ENCODE peak calls at places on chromosomes 13 and 19, in five cellular contexts. O is left ventricle myocardium inferior, S is uterus, I is AG04450, Z is psoas muscle. G is an unnamed sample.

GRCh38 chr13:50378513-50378970 is 363.3 kb downstream of the KCNRG start:
- DNase-seq in Z (no peak), I (no peak), S (no peak), O (no peak), G (no peak)

GRCh38 chr13:45393941-45394570 is 24.1 kb downstream of the SLC25A30 start:
- DNase-seq in Z (no peak), O (no peak), S (peak), I (no peak), G (peak)

GRCh38 chr13:27917121-27917947 is 2.5 kb upstream of the PDX1 start:
- DNase-seq in Z (no peak), I (no peak), O (no peak), S (no peak), G (no peak)

GRCh38 chr13:42396901-42397670 is 125.1 kb downstream of the AKAP11 start:
- DNase-seq in O (no peak), I (no peak), Z (no peak), S (no peak), G (no peak)

GRCh38 chr19:29705706-29706105 is 9.4 kb downstream of the C19orf12 start:
- DNase-seq in Z (no peak), O (no peak), I (no peak), S (no peak), G (no peak)

GRCh38 chr19:30222993-30223865 is 149.0 kb upstream of the ZNF536 start:
- DNase-seq in O (no peak), I (no peak), S (no peak), Z (no peak), G (no peak)

GRCh38 chr13:74056829-74057564 is 77.2 kb downstream of the KLF12 start:
- DNase-seq in Z (peak), O (peak), I (no peak), S (peak), G (peak)

GRCh38 chr19:8423821-8424223 is 10.7 kb downstream of the MARCHF2 start:
- DNase-seq in S (peak), I (peak), Z (peak), O (peak), G (peak)

GRCh38 chr13:29511439-29511814 is 84.1 kb downstream of the SLC7A1 start:
- DNase-seq in Z (no peak), I (no peak), S (no peak), O (no peak), G (no peak)

GRCh38 chr13:43411741-43412140 is 375.0 kb downstream of the ENOX1 start:
- DNase-seq in O (peak), I (no peak), Z (peak), S (peak), G (no peak)

GRCh38 chr13:41008349-41008980 is 10.7 kb downstream of the ELF1 start:
- DNase-seq in I (peak), Z (no peak), O (no peak), S (no peak), G (no peak)
- H3K27ac ChIP-seq in I (no peak), Z (no peak), O (no peak), S (no peak), G (no peak)

GRCh38 chr13:30734434-30734833 is 909 bp upstream of the ALOX5AP start:
- DNase-seq in I (peak), S (no peak), Z (no peak), O (no peak), G (no peak)
- H3K27ac ChIP-seq in I (peak), S (no peak), Z (no peak), O (no peak), G (no peak)

GRCh38 chr19:48794291-48794690 is 16.5 kb downstream of the BCAT2 start:
- DNase-seq in Z (no peak), S (no peak), I (no peak), O (no peak), G (no peak)

GRCh38 chr19:48795055-48795854 is 15.6 kb downstream of the BCAT2 start:
- DNase-seq in I (peak), S (peak), Z (peak), O (peak), G (peak)

GRCh38 chr19:48797103-48797502 is 13.7 kb downstream of the BCAT2 start:
- DNase-seq in O (no peak), Z (no peak), I (no peak), S (no peak), G (no peak)

GRCh38 chr19:48795855-48796142 is 15.0 kb downstream of the BCAT2 start:
- DNase-seq in S (peak), I (no peak), O (peak), Z (peak), G (no peak)

GRCh38 chr19:48796468-48797083 is 14.3 kb downstream of the BCAT2 start:
- DNase-seq in O (no peak), I (no peak), S (no peak), Z (no peak), G (no peak)
- H3K27ac ChIP-seq in O (peak), I (no peak), S (peak), Z (peak), G (peak)

DNA sequence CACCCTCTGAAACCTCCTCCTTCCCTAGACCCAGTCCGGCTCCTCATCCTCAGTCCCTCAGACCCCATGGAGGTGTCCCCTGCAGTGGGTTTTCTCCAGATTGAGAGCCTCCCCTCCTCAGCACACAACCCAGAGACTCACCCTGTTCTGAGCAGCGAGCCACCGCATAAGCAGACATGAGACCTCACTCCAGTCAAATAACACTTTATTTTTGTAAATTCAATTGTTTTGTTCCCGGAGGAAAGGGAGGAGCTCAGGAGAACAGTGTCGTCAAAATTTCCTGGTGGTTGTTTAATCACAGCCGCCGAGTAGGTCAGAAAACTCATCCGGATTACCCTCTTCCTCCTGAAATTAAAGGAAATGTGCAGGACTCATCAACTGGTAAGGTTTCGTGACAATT is 57.5 kb downstream of the ERICH4 start:
- DNase-seq in S (no peak), O (no peak), I (no peak), Z (no peak), G (no peak)
- H3K27ac ChIP-seq in S (peak), O (peak), I (no peak), Z (peak), G (peak)

DNA sequence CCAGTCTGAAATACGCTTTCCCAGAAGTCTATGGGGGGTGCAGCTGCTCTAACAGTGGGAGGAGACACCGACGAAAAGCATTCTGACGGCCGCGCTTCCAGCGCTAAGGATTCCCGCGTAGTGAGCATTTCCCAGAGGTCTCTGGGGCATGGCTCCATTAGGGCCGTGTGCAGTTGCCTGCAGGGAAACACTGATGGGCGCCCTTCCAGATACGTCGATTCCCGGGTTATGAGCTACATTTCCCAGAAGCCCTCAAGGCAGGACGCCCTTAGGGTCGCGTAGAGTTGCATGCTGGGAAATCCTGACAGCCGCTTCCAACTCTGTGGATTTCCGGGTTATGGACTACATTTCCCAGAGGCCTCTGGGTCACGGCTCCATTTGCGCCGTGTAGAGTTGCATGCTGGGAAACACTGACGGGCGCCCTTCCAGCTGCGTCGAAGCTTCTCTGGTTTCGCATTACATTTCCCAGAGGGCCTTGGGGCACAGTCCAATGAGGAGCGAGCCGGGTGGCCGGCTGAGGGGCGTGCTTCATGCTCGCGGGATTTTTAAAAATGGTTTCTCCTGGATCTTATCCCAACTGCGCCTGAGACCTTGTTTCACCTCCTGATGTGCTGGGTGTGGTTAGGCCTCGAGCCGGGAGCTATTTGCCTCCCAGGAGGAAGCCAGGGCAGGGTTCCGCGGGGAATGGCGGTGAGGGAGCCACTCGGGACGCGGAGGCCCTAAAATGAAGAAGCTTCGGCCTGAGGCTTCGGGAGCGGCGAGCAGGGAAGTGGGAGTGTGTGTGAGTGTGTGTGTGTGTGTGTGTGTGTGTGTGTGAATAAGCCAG is 17.2 kb upstream of the ZNF331 start:
- DNase-seq in Z (peak), O (peak), I (peak), S (peak), G (peak)
- H3K27ac ChIP-seq in Z (peak), O (peak), I (peak), S (peak), G (peak)

G was measured in adrenal gland.